ENCODE peak calls at places on chromosomes 4 and X, in five cellular contexts. Z, G, F, P and V are unnamed samples.
A peak's percentile ranks its signal among the peaks of the same experiment; 100 is the strongest.

GRCh38 chr4:117529401-117529800 is 444.0 kb upstream of the TRAM1L1 start:
- DNase-seq in P (no peak), F (no peak), Z (no peak), G (no peak), V (no peak)

GRCh38 chr4:6509587-6509986 is 37.2 kb upstream of the PPP2R2C start:
- DNase-seq in G (no peak), P (peak; percentile 13), Z (no peak), F (peak; percentile 8), V (no peak)

GRCh38 chr4:118270492-118270891 is 82.3 kb downstream of the PRSS12 start:
- DNase-seq in F (peak; percentile 27), P (no peak), G (peak; percentile 65), Z (no peak), V (no peak)

GRCh38 chr4:69497081-69497480 is 1.4 kb upstream of the UGT2B4 start:
- DNase-seq in P (no peak), F (no peak), Z (no peak), G (no peak), V (no peak)

GRCh38 chr4:99868126-99868596 is 26.1 kb downstream of the LAMTOR3 start:
- DNase-seq in F (no peak), G (peak; percentile 26), Z (no peak), P (no peak), V (no peak)

GRCh38 chrX:1485033-1485432 is 32.3 kb upstream of the ASMTL start:
- DNase-seq in P (peak; percentile 27), G (no peak), Z (no peak), F (no peak), V (no peak)

GRCh38 chr4:94504545-94504944 is 52.8 kb downstream of the PDLIM5 start:
- DNase-seq in P (no peak), Z (no peak), G (no peak), F (no peak), V (no peak)

GRCh38 chr4:159410076-159410777 is 307.3 kb downstream of the RAPGEF2 start:
- DNase-seq in Z (no peak), G (no peak), P (no peak), F (peak; percentile 79), V (no peak)

GRCh38 chr4:134201216-134202098 is at the start of gene PABPC4L:
- DNase-seq in F (peak; percentile 46), P (no peak), Z (peak; percentile 64), G (peak; percentile 54), V (no peak)

GRCh38 chr4:35506161-35506560 is 738.2 kb downstream of the ARAP2 start:
- DNase-seq in Z (no peak), G (no peak), P (no peak), F (no peak), V (no peak)

GRCh38 chr4:148444296-148445070 is 2.3 kb upstream of the NR3C2 start:
- DNase-seq in Z (peak; percentile 79), G (peak; percentile 70), F (no peak), P (peak; percentile 70), V (peak; percentile 26)

GRCh38 chr4:74517996-74518395 is 73.1 kb downstream of the AREG start:
- DNase-seq in P (no peak), F (no peak), G (no peak), Z (no peak), V (no peak)

GRCh38 chr4:185127021-185127925 is 15.8 kb upstream of the SLC25A4 start:
- DNase-seq in F (no peak), Z (peak; percentile 76), G (peak; percentile 63), P (no peak), V (no peak)

GRCh38 chr4:1409079-1409805 is 3.0 kb upstream of the NKX1-1 start:
- DNase-seq in Z (no peak), F (no peak), G (no peak), P (peak; percentile 37), V (no peak)

GRCh38 chr4:159098482-159099127 is 4.3 kb upstream of the RAPGEF2 start:
- DNase-seq in F (no peak), P (no peak), G (no peak), Z (no peak), V (no peak)

GRCh38 chrX:122625239-122625638 is 558.8 kb upstream of the GRIA3 start:
- DNase-seq in F (no peak), Z (no peak), G (no peak), P (no peak), V (no peak)

GRCh38 chr4:106892786-106893185 is 143.3 kb downstream of the DKK2 start:
- DNase-seq in Z (no peak), F (no peak), G (no peak), P (no peak), V (no peak)

GRCh38 chr4:89509708-89510269 is 202.2 kb upstream of the GPRIN3 start:
- DNase-seq in G (no peak), Z (no peak), P (no peak), F (no peak), V (no peak)

GRCh38 chr4:120043828-120044227 is 22.8 kb downstream of the MAD2L1 start:
- DNase-seq in Z (no peak), F (no peak), G (no peak), P (no peak), V (no peak)

GRCh38 chrX:70038515-70038914 is 11.2 kb downstream of the AWAT2 start:
- DNase-seq in F (no peak), Z (no peak), G (no peak), P (no peak), V (no peak)

GRCh38 chr4:176964116-176964691 is 171.5 kb upstream of the VEGFC start:
- DNase-seq in P (no peak), Z (no peak), G (no peak), F (no peak), V (no peak)

GRCh38 chr4:7096264-7096663 is 28.4 kb upstream of the GRPEL1 start:
- DNase-seq in G (no peak), P (peak; percentile 8), Z (no peak), F (no peak), V (no peak)

GRCh38 chr4:73152893-73153292 is 83.4 kb upstream of the COX18 start:
- DNase-seq in P (no peak), Z (no peak), F (no peak), G (no peak), V (no peak)

GRCh38 chr4:167986044-167986443 is 106.3 kb upstream of the ANXA10 start:
- DNase-seq in Z (no peak), G (no peak), F (no peak), P (no peak), V (no peak)

GRCh38 chr4:16868674-16869073 is 29.8 kb downstream of the LDB2 start:
- DNase-seq in Z (no peak), G (no peak), P (no peak), F (no peak), V (no peak)

GRCh38 chrX:109714340-109714958 is 18.6 kb downstream of the ACSL4 start:
- DNase-seq in F (peak; percentile 18), G (no peak), Z (no peak), P (no peak), V (no peak)

GRCh38 chr4:8019396-8020365 is 80.0 kb upstream of the AFAP1 start:
- DNase-seq in Z (peak; percentile 43), G (no peak), P (peak; percentile 68), F (peak; percentile 44), V (no peak)

GRCh38 chrX:131881194-131881593 is 141.9 kb upstream of the STK26 start:
- DNase-seq in P (no peak), F (no peak), G (peak; percentile 2), Z (no peak), V (no peak)

GRCh38 chr4:161376275-161376674 is 787.5 kb downstream of the FSTL5 start:
- DNase-seq in P (no peak), Z (no peak), F (no peak), G (no peak), V (no peak)

GRCh38 chrX:110044531-110045249 is 41.8 kb downstream of the TMEM164 start:
- DNase-seq in P (no peak), F (no peak), G (no peak), Z (no peak), V (no peak)

GRCh38 chr4:40576651-40577480 is 52.8 kb downstream of the RBM47 start:
- DNase-seq in G (peak; percentile 36), Z (peak; percentile 74), F (peak; percentile 75), P (peak; percentile 87), V (no peak)

GRCh38 chrX:4091046-4091760 is 377.8 kb upstream of the PRKX start:
- DNase-seq in P (no peak), G (no peak), F (peak; percentile 6), Z (no peak), V (no peak)

GRCh38 chr4:127560755-127561154 is 72.0 kb upstream of the INTU start:
- DNase-seq in G (no peak), F (no peak), P (no peak), Z (no peak), V (no peak)

GRCh38 chrX:72169008-72169728 is 12.4 kb upstream of the PIN4 start:
- DNase-seq in F (no peak), Z (no peak), P (peak; percentile 47), G (no peak), V (no peak)

DNA sequence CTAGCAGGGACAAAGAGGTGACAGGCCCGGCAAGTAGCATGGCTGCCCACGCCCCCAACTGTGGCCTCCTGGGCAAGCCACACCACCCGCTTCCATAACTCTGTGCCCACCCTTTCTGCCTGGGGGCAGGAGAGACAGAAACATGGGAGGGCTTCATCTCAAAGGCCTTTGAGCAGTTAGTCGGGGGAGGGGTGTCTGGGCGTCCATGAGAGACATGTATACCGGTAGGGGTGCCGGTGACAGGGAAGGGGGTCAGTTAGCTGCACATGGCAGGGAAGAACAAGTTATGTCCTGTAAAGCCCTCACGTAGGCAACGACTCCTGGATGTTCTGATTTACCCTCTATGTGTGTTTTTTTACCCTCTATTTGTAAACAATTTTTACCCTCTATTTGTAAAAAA is 9.3 kb downstream of the PDZD4 start:
- DNase-seq in G (no peak), P (no peak), Z (no peak), F (no peak), V (no peak)
- TF ChIP-seq CTCF in G (no peak), P (no peak), Z (no peak), F (no peak), V (no peak)

GRCh38 chr4:187929024-187929423 is 66.5 kb upstream of the ZFP42 start:
- DNase-seq in Z (no peak), P (no peak), F (no peak), G (peak; percentile 8), V (no peak)
- TF ChIP-seq CTCF in Z (no peak), P (no peak), F (no peak), G (peak; percentile 34), V (no peak)

DNA sequence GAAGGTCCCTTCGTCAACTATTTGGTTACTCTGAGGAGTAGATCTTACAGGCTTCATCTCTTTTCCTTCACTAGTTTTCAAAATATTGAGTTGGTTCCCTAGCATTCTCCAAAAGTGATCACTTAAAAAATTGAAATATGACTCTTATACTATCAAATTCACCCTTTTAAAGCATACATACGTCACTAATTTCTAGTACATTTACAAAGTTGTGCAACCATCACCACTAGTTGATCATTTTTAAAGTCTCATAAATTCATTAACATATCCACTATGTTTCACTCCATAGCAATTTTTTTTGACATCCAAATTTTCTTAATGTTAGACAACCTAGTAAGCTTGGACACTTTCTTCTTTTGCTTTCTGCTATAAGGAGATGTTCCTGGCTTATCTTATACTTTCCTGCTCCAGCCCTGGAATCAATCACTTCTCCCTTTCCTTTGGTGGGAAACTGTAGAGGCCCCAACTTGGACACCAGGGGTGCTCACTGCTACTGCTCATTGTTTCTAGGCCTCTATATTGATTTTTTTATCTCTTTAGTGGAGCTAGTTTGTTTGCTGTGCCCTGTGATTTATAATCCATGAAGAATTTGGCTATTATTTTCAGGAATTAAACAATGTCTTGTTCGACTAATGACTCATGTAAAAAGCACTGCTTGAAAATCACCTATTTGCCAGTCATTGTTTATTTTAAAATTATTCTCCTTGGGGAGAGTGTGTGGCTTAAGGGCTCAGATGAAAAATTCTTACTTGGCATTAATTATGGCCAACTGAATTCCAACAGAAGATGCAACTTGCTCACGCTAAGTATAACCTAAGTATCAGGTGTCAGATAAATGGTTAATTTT is 4.0 kb upstream of the ZFX start:
- DNase-seq in Z (no peak), G (no peak), P (no peak), F (no peak), V (no peak)
- TF ChIP-seq CTCF in Z (no peak), G (no peak), P (no peak), F (no peak), V (no peak)

GRCh38 chr4:30696195-30696594 is 24.0 kb upstream of the PCDH7 start:
- DNase-seq in Z (no peak), P (no peak), F (no peak), G (no peak), V (no peak)
- TF ChIP-seq CTCF in Z (no peak), P (no peak), F (no peak), G (no peak), V (no peak)